ENCODE peak calls at places on chromosomes 16 and 17, in four cellular contexts. X is HCT116, G is spleen, L is sigmoid colon. D is an unnamed sample.
A peak's percentile ranks its signal among the peaks of the same experiment; 100 is the strongest.

GRCh38 chr16:5615868-5616642 is 518.5 kb upstream of the EEF2KMT start:
- DNase-seq in G (peak; percentile 72), X (peak; percentile 24), L (peak; percentile 66), D (peak; percentile 56)

GRCh38 chr17:6135996-6136395 is 65.8 kb downstream of the WSCD1 start:
- DNase-seq in X (no peak), L (no peak), G (no peak), D (no peak)

GRCh38 chr16:67917852-67918236 is 13.8 kb downstream of the CTRL start:
- DNase-seq in G (no peak), X (peak; percentile 45), L (no peak), D (no peak)

GRCh38 chr16:14028207-14028606 is 42.9 kb upstream of the MRTFB start:
- DNase-seq in X (no peak), G (no peak), L (no peak), D (no peak)

GRCh38 chr16:31706318-31706717 is 167.3 kb upstream of the ZNF267 start:
- DNase-seq in L (no peak), G (no peak), X (no peak), D (no peak)

GRCh38 chr16:27468941-27469531 is 67.1 kb downstream of the IL21R start:
- DNase-seq in G (peak; percentile 70), X (no peak), L (no peak), D (no peak)

GRCh38 chr17:18257747-18258355 is 687 bp downstream of the FLII start:
- DNase-seq in L (peak; percentile 88), G (peak; percentile 89), X (no peak), D (peak; percentile 75)

GRCh38 chr16:89395150-89396142 is 94.9 kb downstream of the ANKRD11 start:
- DNase-seq in L (peak; percentile 99), X (no peak), G (no peak), D (peak; percentile 92)

GRCh38 chr16:73951541-73951940 is 345.1 kb upstream of the PSMD7 start:
- DNase-seq in X (no peak), G (no peak), L (peak; percentile 85), D (no peak)

GRCh38 chr16:67021321-67021720 is 7.6 kb upstream of the CBFB start:
- DNase-seq in X (no peak), G (peak; percentile 3), L (peak; percentile 10), D (peak; percentile 1)

GRCh38 chr17:37676115-37676925 is 33.1 kb upstream of the DDX52 start:
- DNase-seq in G (no peak), X (no peak), L (no peak), D (no peak)

GRCh38 chr16:67516296-67517177 is 12.1 kb upstream of the RIPOR1 start:
- DNase-seq in X (no peak), G (no peak), L (no peak), D (no peak)

GRCh38 chr16:82625066-82625968 is 1.5 kb upstream of the CDH13 start:
- DNase-seq in L (peak; percentile 26), G (no peak), X (no peak), D (no peak)

GRCh38 chr17:78879679-78880186 is 23.3 kb downstream of the CEP295NL start:
- DNase-seq in G (peak; percentile 87), L (peak; percentile 94), X (no peak), D (no peak)

GRCh38 chr17:7293821-7294613 is 422 bp downstream of the YBX2 start:
- DNase-seq in L (no peak), X (no peak), G (no peak), D (peak; percentile 61)

GRCh38 chr16:56013962-56014552 is 138.9 kb upstream of the CES5A start:
- DNase-seq in L (no peak), G (no peak), X (peak; percentile 4), D (no peak)

GRCh38 chr16:16162591-16162990 is 60.7 kb downstream of the ABCC6 start:
- DNase-seq in X (no peak), G (no peak), L (no peak), D (no peak)

GRCh38 chr16:65510850-65511249 is 389.0 kb upstream of the CDH11 start:
- DNase-seq in G (no peak), L (no peak), X (no peak), D (no peak)

GRCh38 chr16:26475579-26475978 is 591.1 kb upstream of the C16orf82 start:
- DNase-seq in L (no peak), X (no peak), G (no peak), D (no peak)

GRCh38 chr17:82317394-82318168 is at the start of gene CD7:
- DNase-seq in G (peak; percentile 87), L (no peak), X (no peak), D (no peak)

GRCh38 chr16:30401768-30402425 is 5.5 kb upstream of the ZNF771 start:
- DNase-seq in X (no peak), G (no peak), L (no peak), D (no peak)

GRCh38 chr16:78624349-78624748 is 524.9 kb downstream of the WWOX start:
- DNase-seq in G (no peak), L (no peak), X (no peak), D (no peak)

GRCh38 chr16:13102401-13102800 is 201.0 kb downstream of the SHISA9 start:
- DNase-seq in X (no peak), L (no peak), G (no peak), D (no peak)

GRCh38 chr17:49817993-49818392 is 29.5 kb downstream of the KAT7 start:
- DNase-seq in G (no peak), X (no peak), L (no peak), D (no peak)

GRCh38 chr17:82696916-82697807 is 1.3 kb downstream of the RAB40B start:
- DNase-seq in L (no peak), G (no peak), X (no peak), D (peak; percentile 34)

GRCh38 chr17:2892305-2892971 is 96.2 kb downstream of the RAP1GAP2 start:
- DNase-seq in X (peak; percentile 85), G (no peak), L (no peak), D (peak; percentile 74)

GRCh38 chr16:8675183-8676159 is 1.1 kb downstream of the ABAT start:
- DNase-seq in X (no peak), L (peak; percentile 66), G (peak; percentile 66), D (no peak)

GRCh38 chr16:80577485-80578280 is 36.9 kb downstream of the DYNLRB2 start:
- DNase-seq in X (no peak), L (no peak), G (no peak), D (peak; percentile 76)

GRCh38 chr17:79054200-79054599 is 20.4 kb upstream of the ENGASE start:
- DNase-seq in L (no peak), G (no peak), X (peak; percentile 32), D (no peak)

GRCh38 chr16:67668495-67669157 is 2.0 kb downstream of the C16orf86 start:
- DNase-seq in L (no peak), X (no peak), G (no peak), D (no peak)

GRCh38 chr17:44518032-44518431 is 14.8 kb upstream of the GPATCH8 start:
- DNase-seq in L (no peak), X (no peak), G (no peak), D (no peak)

GRCh38 chr16:54744998-54745397 is 185.7 kb upstream of the IRX5 start:
- DNase-seq in L (no peak), G (no peak), X (no peak), D (no peak)

DNA sequence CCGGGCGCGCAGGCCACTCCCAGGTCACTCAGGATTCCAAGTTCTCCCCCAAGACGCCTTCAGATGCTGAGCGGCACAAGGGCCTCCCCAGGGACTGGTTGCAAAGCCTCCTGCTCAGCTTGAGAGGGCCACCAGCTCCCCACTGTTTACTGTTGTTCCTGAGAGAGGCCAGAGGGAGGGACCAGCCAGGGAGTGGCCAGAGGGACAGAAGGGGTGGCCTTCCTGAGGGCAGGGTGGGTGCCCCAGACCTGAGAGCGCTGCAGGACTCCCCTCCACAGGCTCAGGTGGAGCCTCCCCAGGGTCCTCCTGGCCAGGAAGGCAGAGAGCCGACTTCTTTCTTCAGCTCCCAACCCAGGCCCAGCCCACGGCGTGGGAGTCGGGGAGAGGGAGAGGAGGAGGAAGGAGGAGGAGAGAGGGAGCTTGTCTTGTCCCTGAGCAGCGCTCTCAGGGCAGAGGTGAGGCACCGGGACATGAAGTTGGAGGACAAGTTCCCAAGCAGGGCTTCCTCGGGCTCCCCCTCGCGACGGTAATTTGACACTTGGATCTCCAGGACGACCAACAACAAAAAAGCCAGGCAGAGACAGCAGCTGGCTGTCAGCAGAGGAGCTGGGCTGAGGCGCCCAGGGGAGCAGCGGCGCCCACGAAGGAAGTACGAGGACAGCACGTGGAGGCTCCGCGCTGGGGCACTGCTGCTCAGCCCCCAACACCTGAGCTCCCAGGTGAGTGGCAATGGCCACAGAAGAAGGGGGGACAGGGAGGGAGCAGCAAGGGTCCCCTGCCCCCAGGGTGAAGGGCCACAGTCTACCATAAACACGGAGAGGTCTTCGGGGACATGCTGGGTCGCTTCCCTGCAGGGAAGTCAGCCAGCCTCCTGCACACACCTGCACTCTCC is 496 bp downstream of the SMIM5 start:
- DNase-seq in X (peak; percentile 80), G (peak; percentile 88), L (peak; percentile 95), D (peak; percentile 94)
- H3K4me3 ChIP-seq in X (no peak overlapping the region), G (peak overlapping the region; percentile 7), L (peak overlapping the region; percentile 32), D (peak overlapping the region; percentile 36)

DNA sequence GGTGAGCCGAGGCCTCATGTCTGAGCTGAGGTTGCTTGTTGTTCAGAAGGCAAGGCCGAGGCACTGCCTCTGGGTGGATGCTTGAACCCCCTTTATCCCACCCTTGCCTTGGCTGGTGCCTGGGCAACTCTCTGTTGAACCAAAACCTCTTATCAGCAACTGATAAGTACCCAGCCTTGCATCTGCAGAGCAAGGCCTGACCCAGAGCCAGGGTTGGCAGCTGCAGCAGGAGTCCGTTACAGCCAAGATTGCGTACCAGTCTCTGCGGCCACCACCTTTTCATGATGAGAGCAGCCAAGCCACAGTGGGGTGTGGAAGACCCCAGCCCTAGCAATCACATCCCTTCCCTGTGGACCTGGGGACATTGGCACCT is 118.3 kb downstream of the RAB11FIP4 start:
- DNase-seq in X (no peak), L (no peak), G (no peak), D (peak; percentile 70)
- H3K4me1 ChIP-seq in X (no peaks in the 10 kb centered on the region), L (no peaks in the 10 kb centered on the region), G (peaks cover 35% of the 10 kb centered on the region), D (peaks cover 45% of the 10 kb centered on the region)

DNA sequence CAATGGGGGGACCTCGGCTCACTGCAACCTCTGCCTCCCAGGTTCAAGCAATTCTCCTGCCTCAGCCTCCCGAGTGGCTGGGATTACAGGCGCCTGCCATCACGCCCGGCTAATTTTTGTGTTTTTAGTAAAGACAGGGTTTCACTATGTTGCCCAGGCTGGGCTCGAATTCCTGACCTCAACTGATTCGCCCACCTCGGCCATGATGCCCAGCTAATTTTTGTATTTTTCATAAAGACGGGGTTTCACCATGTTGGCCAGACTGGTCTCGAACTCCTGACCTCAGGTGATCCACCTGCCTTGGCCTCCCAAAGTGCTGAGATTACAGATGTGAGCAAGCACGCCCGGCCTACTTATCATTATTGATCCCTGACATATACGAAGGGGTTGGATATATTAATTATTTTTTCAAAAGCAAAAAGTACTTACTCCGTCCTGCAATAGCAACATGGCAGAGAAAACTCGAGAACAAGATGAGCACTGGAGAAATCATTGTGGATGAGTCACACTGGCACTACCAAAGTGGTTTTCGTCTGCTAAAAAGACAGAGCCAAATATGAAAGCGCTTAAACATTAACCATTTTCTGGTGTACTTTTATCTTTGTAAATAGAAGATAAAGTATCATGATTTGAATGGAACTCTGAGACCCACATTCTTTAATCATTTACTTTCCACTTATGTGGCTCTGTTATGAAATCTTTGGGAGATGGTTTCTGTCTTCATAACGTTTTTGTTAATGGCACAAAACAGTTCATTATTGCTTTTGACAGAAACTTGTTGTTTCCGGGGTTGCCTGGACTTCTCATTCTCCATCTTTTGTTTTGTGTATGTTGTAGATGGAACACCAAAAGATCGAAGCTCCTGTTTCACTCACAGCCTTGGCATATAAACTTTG is at the start of gene APOH:
- DNase-seq in X (no peak), G (no peak), L (no peak), D (no peak)
- TF ChIP-seq POLR2AphosphoS5 in X (no peak), G (no peak), L (no peak), D (no peak)

GRCh38 chr17:39863244-39863917 is 731 bp downstream of the IKZF3 start:
- DNase-seq in X (no peak), L (no peak), G (no peak), D (no peak)
- H3K4me3 ChIP-seq in X (no peak overlapping the region), L (no peak overlapping the region), G (peak overlapping the region; percentile 38), D (peak overlapping the region; percentile 26)

GRCh38 chr17:54373970-54374369 is 526.7 kb upstream of the TOM1L1 start:
- DNase-seq in X (no peak), G (no peak), L (no peak), D (no peak)
- H3K4me1 ChIP-seq in X (no peaks in the 10 kb centered on the region), G (no peaks in the 10 kb centered on the region), L (no peaks in the 10 kb centered on the region), D (no peaks in the 10 kb centered on the region)